ENCODE peak calls at places on chromosomes 7 and 10, in five cellular contexts. One of them, this sample, is unnamed.

GRCh38 chr7:41508755-41509154 is 194.1 kb downstream of the INHBA start:
- DNase-seq in NCI-H1694: no peak
- DNase-seq in GM10248: no peak
- DNase-seq in brain microvascular endothelial cell: no peak
- DNase-seq in GM19239: no peak
- DNase-seq in this sample: no peak

GRCh38 chr10:71429929-71430328 is 33.2 kb downstream of the CDH23 start:
- DNase-seq in NCI-H1694: no peak
- DNase-seq in GM10248: no peak
- DNase-seq in GM19239: no peak
- DNase-seq in brain microvascular endothelial cell: no peak
- DNase-seq in this sample: no peak

GRCh38 chr7:45573636-45574470 is at the start of gene ADCY1:
- DNase-seq in GM19239: no peak
- DNase-seq in NCI-H1694: no peak
- DNase-seq in brain microvascular endothelial cell: no peak
- DNase-seq in GM10248: peak; percentile 68
- DNase-seq in this sample: no peak

GRCh38 chr10:34726862-34727261 is 88.2 kb downstream of the PARD3 start:
- DNase-seq in NCI-H1694: no peak
- DNase-seq in GM10248: no peak
- DNase-seq in GM19239: no peak
- DNase-seq in brain microvascular endothelial cell: no peak
- DNase-seq in this sample: no peak

GRCh38 chr10:72322280-72323058 is 32.2 kb downstream of the DNAJB12 start:
- DNase-seq in brain microvascular endothelial cell: peak; percentile 51
- DNase-seq in GM19239: no peak
- DNase-seq in NCI-H1694: no peak
- DNase-seq in GM10248: no peak
- DNase-seq in this sample: no peak

GRCh38 chr10:124500767-124501166 is 39.1 kb downstream of the LHPP start:
- DNase-seq in GM10248: no peak
- DNase-seq in GM19239: no peak
- DNase-seq in brain microvascular endothelial cell: no peak
- DNase-seq in NCI-H1694: no peak
- DNase-seq in this sample: no peak

GRCh38 chr10:71726673-71727428 is 7.3 kb upstream of the C10orf105 start:
- DNase-seq in brain microvascular endothelial cell: no peak
- DNase-seq in GM10248: peak; percentile 53
- DNase-seq in GM19239: peak; percentile 43
- DNase-seq in NCI-H1694: no peak
- DNase-seq in this sample: no peak

GRCh38 chr7:155667241-155667849 is 22.9 kb downstream of the RBM33 start:
- DNase-seq in NCI-H1694: no peak
- DNase-seq in GM10248: no peak
- DNase-seq in brain microvascular endothelial cell: no peak
- DNase-seq in GM19239: no peak
- DNase-seq in this sample: no peak

This sample was measured in natural killer cell.